ENCODE peak calls at places on chromosomes 5 and 9, in four cellular contexts. R is aorta; J is activated T-helper 2 cell treated with anti-CD3 and anti-CD28 coated beads, Interferon-gamma antibody, Interleukin-2, Interleukin-4, amounts not matched to agents 10 μg/mL and 5 μg/mL and 100 μg/mL, durations not matched to agents 14 hours and 24 hours and 36 hours; H is activated T-helper 1 cell treated with Interleukin-2 at 50 U/mL for 16 hours. Y is an unnamed sample.

GRCh38 chr9:114895605-114896004 is 34.8 kb downstream of the TNFSF8 start:
- DNase-seq in R (no peak), J (no peak), H (no peak), Y (no peak)

GRCh38 chr5:56569051-56569450 is 246.3 kb upstream of the MAP3K1 start:
- DNase-seq in R (no peak), J (no peak), H (no peak), Y (no peak)

GRCh38 chr5:45060686-45061085 is 251.9 kb downstream of the MRPS30 start:
- DNase-seq in R (no peak), J (no peak), H (no peak), Y (no peak)

GRCh38 chr9:109923371-109923770 is 143.4 kb downstream of the PALM2AKAP2 start:
- DNase-seq in R (no peak), J (no peak), H (no peak), Y (no peak)

GRCh38 chr5:113274836-113275414 is 159.9 kb downstream of the TSSK1B start:
- DNase-seq in R (no peak), J (no peak), H (no peak), Y (no peak)

GRCh38 chr5:107864793-107865192 is 194.1 kb upstream of the EFNA5 start:
- DNase-seq in R (no peak), J (no peak), H (no peak), Y (no peak)

GRCh38 chr9:82922686-82923085 is 140.3 kb downstream of the RASEF start:
- DNase-seq in R (no peak), J (no peak), H (no peak), Y (no peak)

GRCh38 chr9:134058716-134059115 is 9.1 kb downstream of the BRD3 start:
- DNase-seq in R (no peak), J (no peak), H (no peak), Y (no peak)

GRCh38 chr9:7315746-7316457 is 483.7 kb downstream of the DMAC1 start:
- DNase-seq in R (no peak), J (no peak), H (no peak), Y (no peak)

GRCh38 chr5:10562202-10563131 is 1.4 kb upstream of the ANKRD33B start:
- DNase-seq in R (no peak), J (no peak), H (no peak), Y (no peak)

GRCh38 chr9:133851693-133852092 is 113.5 kb upstream of the SARDH start:
- DNase-seq in R (no peak), J (no peak), H (no peak), Y (no peak)

GRCh38 chr9:137114613-137115393 is at the start of gene DPP7:
- DNase-seq in R (peak), J (peak), H (peak), Y (peak)

GRCh38 chr9:15553528-15553898 is 670 bp downstream of the CCDC171 start:
- DNase-seq in R (no peak), J (no peak), H (no peak), Y (no peak)

GRCh38 chr9:94108584-94108983 is 24.3 kb downstream of the PTPDC1 start:
- DNase-seq in R (peak), J (no peak), H (no peak), Y (no peak)

GRCh38 chr5:162911873-162912272 is 525.5 kb upstream of the CCNG1 start:
- DNase-seq in R (no peak), J (no peak), H (no peak), Y (no peak)

GRCh38 chr9:25025686-25026085 is 480.0 kb upstream of the IZUMO3 start:
- DNase-seq in R (no peak), J (no peak), H (no peak), Y (no peak)

GRCh38 chr5:127186657-127187056 is 103.9 kb upstream of the MEGF10 start:
- DNase-seq in R (no peak), J (no peak), H (no peak), Y (no peak)

GRCh38 chr5:27474395-27474794 is 436.0 kb upstream of the CDH9 start:
- DNase-seq in R (no peak), J (no peak), H (no peak), Y (no peak)

GRCh38 chr5:88707216-88707965 is 175.6 kb downstream of the MEF2C start:
- DNase-seq in R (no peak), J (no peak), H (no peak), Y (no peak)